ENCODE peak calls at places on chromosomes 2 and 18, in nine cellular contexts. B is GM06990; H is activated CD4-positive, alpha-beta T cell treated with anti-CD3 and anti-CD28 coated beads for 48 hours; J is posterior vena cava; E is stimulated activated CD8-positive, alpha-beta memory T cell treated with anti-CD3 and anti-CD28 coated beads, Interleukin-15, amount 100 ng/mL, for 1 hour; P is dermis blood vessel endothelial cell; U is NK-92 treated with Interleukin-12 subunit alpha and Interleukin-12 subunit beta, amount 100 ng/mL, for 24 hours; D is GM12892; X is GM12865. O is an unnamed sample.

GRCh38 chr18:37547196-37547595 is 18.4 kb downstream of the CELF4 start:
- DNase-seq in B (no peak), D (no peak), E (no peak), P (no peak), U (no peak), H (no peak), J (peak), X (no peak), O (no peak)

GRCh38 chr2:168550670-168551069 is 94.6 kb downstream of the CERS6 start:
- DNase-seq in J (no peak), H (no peak), U (no peak), E (no peak), P (no peak), D (no peak), B (no peak), X (no peak), O (no peak)

GRCh38 chr2:235709969-235710879 is 216.4 kb downstream of the AGAP1 start:
- DNase-seq in E (no peak), X (no peak), P (peak), J (no peak), U (no peak), B (no peak), H (no peak), D (no peak), O (no peak)

GRCh38 chr2:224969095-224969494 is 73.2 kb downstream of the DOCK10 start:
- DNase-seq in B (no peak), X (no peak), H (no peak), D (no peak), P (no peak), E (no peak), U (no peak), J (no peak), O (no peak)

GRCh38 chr2:190984595-190984994 is 29.4 kb downstream of the STAT1 start:
- DNase-seq in U (no peak), B (no peak), X (no peak), H (peak), J (no peak), E (no peak), D (no peak), P (peak), O (no peak)

GRCh38 chr2:160309585-160309984 is 109.5 kb upstream of the ITGB6 start:
- DNase-seq in U (no peak), D (no peak), J (no peak), B (no peak), H (no peak), X (no peak), E (no peak), P (no peak), O (no peak)

GRCh38 chr2:220753486-220753885 is 818.6 kb downstream of the EPHA4 start:
- DNase-seq in J (no peak), B (no peak), P (no peak), U (no peak), E (no peak), X (no peak), H (no peak), D (no peak), O (no peak)

GRCh38 chr2:134451347-134451630 is 197.4 kb downstream of the MGAT5 start:
- DNase-seq in X (no peak), B (no peak), J (no peak), P (no peak), H (no peak), D (no peak), E (no peak), U (no peak), O (no peak)

GRCh38 chr2:95021015-95021399 is 4.5 kb upstream of the MAL start:
- DNase-seq in E (no peak), P (no peak), D (no peak), B (no peak), X (no peak), H (no peak), J (no peak), U (no peak), O (no peak)

GRCh38 chr2:101399001-101399794 is 11.9 kb upstream of the CREG2 start:
- DNase-seq in E (no peak), X (no peak), P (no peak), D (no peak), B (no peak), H (no peak), J (no peak), U (no peak), O (no peak)

O was measured in COR-L47.